ENCODE peak calls at places on chromosome 6, in six cellular contexts. O is A549, F is HepG2, B is IMR-90, E is K562, J is GM12878. S is an unnamed sample.

GRCh38 chr6:166206510-166207389 is 39.1 kb upstream of the TBXT start:
- DNase-seq in B (no peak), F (no peak), J (peak; percentile 62), O (no peak), E (no peak), S (no peak)

GRCh38 chr6:125170376-125170775 is 16.8 kb downstream of the TPD52L1 start:
- DNase-seq in F (no peak), B (peak; percentile 59), O (no peak), J (no peak), E (no peak), S (no peak)

GRCh38 chr6:83151114-83151513 is 42.0 kb downstream of the PGM3 start:
- DNase-seq in B (peak; percentile 86), E (no peak), O (no peak), J (no peak), F (no peak), S (no peak)

GRCh38 chr6:4371207-4371921 is 236.0 kb upstream of the ECI2 start:
- DNase-seq in O (no peak), J (no peak), F (no peak), E (peak; percentile 59), B (peak; percentile 92), S (no peak)

GRCh38 chr6:150408842-150409241 is 40.0 kb downstream of the IYD start:
- DNase-seq in E (no peak), F (no peak), J (no peak), B (no peak), O (no peak), S (no peak)

GRCh38 chr6:55950071-55950814 is 74.9 kb upstream of the BMP5 start:
- DNase-seq in J (no peak), O (no peak), F (no peak), B (no peak), E (no peak), S (no peak)

GRCh38 chr6:140281236-140281635 is 906.8 kb upstream of the CITED2 start:
- DNase-seq in J (no peak), F (no peak), O (no peak), B (peak; percentile 42), E (no peak), S (no peak)

GRCh38 chr6:150599199-150600002 is at the start of gene PLEKHG1:
- DNase-seq in J (no peak), B (no peak), O (peak; percentile 34), E (peak; percentile 40), F (no peak), S (peak; percentile 75)

GRCh38 chr6:2542858-2543218 is 207.9 kb downstream of the MYLK4 start:
- DNase-seq in J (peak; percentile 64), F (peak; percentile 77), O (no peak), E (peak; percentile 45), B (peak; percentile 89), S (no peak)

GRCh38 chr6:30998785-30999184 is 11.5 kb upstream of the MUC22 start:
- DNase-seq in O (no peak), E (no peak), B (no peak), F (no peak), J (no peak), S (no peak)

GRCh38 chr6:167776906-167777645 is 49.6 kb upstream of the AFDN start:
- DNase-seq in O (no peak), B (no peak), E (no peak), F (no peak), J (no peak), S (no peak)

GRCh38 chr6:144561455-144562043 is 276.4 kb downstream of the UTRN start:
- DNase-seq in E (no peak), J (no peak), F (no peak), B (no peak), O (no peak), S (no peak)

GRCh38 chr6:3031857-3032256 is 32.2 kb downstream of the NQO2 start:
- DNase-seq in E (no peak), B (no peak), F (peak; percentile 43), O (no peak), J (no peak), S (no peak)

DNA sequence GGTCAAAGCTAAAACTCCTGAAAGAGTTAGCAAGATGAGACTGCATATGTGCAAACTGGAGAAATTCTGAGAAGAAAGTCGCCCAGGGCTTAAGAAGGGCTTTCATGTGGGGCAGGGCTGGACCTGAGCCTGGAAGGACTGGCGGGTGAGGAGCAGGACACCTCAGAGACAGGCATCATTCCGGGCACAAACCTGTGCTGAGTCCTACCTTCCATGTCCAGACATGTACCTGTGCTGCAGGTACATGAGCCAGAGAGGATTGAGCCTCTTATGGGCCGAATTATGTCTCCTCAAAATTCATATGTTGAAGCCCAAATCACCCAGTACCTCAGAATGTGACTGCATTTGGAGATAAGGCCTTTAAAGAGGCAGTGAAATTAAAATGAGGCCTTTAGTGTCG is 171.0 kb downstream of the QRSL1 start:
- DNase-seq in O (no peak), B (no peak), F (no peak), E (no peak), J (no peak), S (no peak)
- TF ChIP-seq USF2 in O (no peak), B (no peak), F (no peak), E (no peak), J (no peak), S (no peak)

GRCh38 chr6:26306248-26306647 is 58.8 kb upstream of the BTN3A2 start:
- DNase-seq in F (no peak), J (no peak), E (no peak), O (no peak), B (peak; percentile 43), S (no peak)
- TF ChIP-seq USF2 in F (no peak), J (no peak), E (no peak), O (no peak), B (no peak), S (no peak)

GRCh38 chr6:35552285-35552917 is 39.7 kb upstream of the TULP1 start:
- DNase-seq in E (peak; percentile 83), F (peak; percentile 40), O (peak; percentile 8), J (peak; percentile 15), B (peak; percentile 35), S (peak; percentile 79)
- TF ChIP-seq USF2 in E (no peak), F (no peak), O (no peak), J (no peak), B (no peak), S (no peak)

GRCh38 chr6:27592481-27593199 is 119.7 kb upstream of the ZNF184 start:
- DNase-seq in E (peak; percentile 76), O (peak; percentile 73), J (peak; percentile 89), B (peak; percentile 90), F (peak; percentile 84), S (peak; percentile 76)
- TF ChIP-seq USF2 in E (no peak), O (no peak), J (no peak), B (no peak), F (no peak), S (no peak)

GRCh38 chr6:68639826-68640505 is 4.9 kb downstream of the ADGRB3 start:
- DNase-seq in J (no peak), E (no peak), O (no peak), F (no peak), B (no peak), S (no peak)
- TF ChIP-seq USF2 in J (no peak), E (no peak), O (no peak), F (no peak), B (no peak), S (no peak)

GRCh38 chr6:134739299-134740090 is 210.4 kb downstream of the ALDH8A1 start:
- DNase-seq in E (no peak), O (no peak), B (peak; percentile 39), F (no peak), J (no peak), S (no peak)
- TF ChIP-seq USF2 in E (no peak), O (no peak), B (no peak), F (no peak), J (no peak), S (no peak)

DNA sequence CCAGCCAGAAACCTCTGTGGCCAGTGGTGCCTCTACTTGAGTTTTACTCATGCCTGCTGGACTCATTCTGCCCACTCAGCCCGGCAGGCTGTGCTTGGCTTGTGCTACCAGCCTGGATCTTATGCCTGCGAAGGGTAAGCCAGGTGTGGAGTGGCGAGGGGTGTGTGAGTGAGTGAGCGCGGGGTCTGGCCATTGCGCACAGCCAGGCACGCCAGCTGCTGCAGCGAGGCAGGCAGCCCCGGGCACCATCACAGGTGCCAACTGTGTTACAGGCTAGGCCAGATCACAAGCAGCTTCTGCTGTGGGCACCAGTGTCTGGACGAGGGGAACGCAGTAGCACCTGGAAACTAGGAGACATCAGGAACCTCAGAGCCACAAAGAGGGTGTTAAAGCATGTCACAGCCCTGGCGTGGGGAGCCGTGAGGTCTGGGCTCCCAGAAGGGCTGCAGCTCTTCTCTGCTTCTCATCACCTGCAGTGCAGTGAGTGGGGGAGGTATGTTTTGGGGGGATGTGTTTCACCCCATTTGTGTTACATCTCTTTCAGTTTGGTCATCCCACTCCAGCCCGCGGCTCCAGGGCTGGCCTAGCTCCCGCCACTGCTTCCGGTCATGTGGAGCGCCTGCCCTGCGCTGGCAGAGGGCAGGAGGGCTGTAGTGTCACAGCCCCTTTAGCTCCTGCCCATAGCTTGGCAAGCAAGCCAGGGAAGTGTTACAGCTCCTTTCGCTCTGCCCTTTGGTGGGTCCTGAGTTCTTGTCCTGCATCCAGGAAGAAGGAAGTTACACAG is 379.7 kb upstream of the IMPG1 start:
- DNase-seq in J (no peak), B (no peak), F (no peak), O (no peak), E (no peak), S (no peak)
- TF ChIP-seq USF2 in J (no peak), B (no peak), F (no peak), O (no peak), E (no peak), S (no peak)

S was measured in WTC11.